ENCODE peak calls at places on chromosomes 7 and 10, in four cellular contexts. K is NCI-H460, S is GF-D8, J is stomach. E is an unnamed sample.
A peak's percentile ranks its signal among the peaks of the same experiment; 100 is the strongest.

GRCh38 chr10:35369049-35369760 is 32.9 kb downstream of the CCNY start:
- DNase-seq in K (no peak), S (peak; percentile 56), J (no peak), E (no peak)

GRCh38 chr7:13042605-13043236 is 355.3 kb downstream of the ARL4A start:
- DNase-seq in K (no peak), S (no peak), J (no peak), E (no peak)

GRCh38 chr7:105910172-105910571 is 33.8 kb upstream of the ATXN7L1 start:
- DNase-seq in K (no peak), S (no peak), J (no peak), E (no peak)

GRCh38 chr10:122290334-122290733 is 19.2 kb downstream of the BTBD16 start:
- DNase-seq in K (no peak), S (no peak), J (peak; percentile 22), E (no peak)

GRCh38 chr7:156091515-156092080 is 279.3 kb upstream of the SHH start:
- DNase-seq in K (no peak), S (no peak), J (no peak), E (no peak)

GRCh38 chr7:99218406-99219184 is 10.7 kb upstream of the KPNA7 start:
- DNase-seq in K (no peak), S (no peak), J (no peak), E (no peak)

GRCh38 chr10:44636625-44637024 is 251.7 kb upstream of the CXCL12 start:
- DNase-seq in K (no peak), S (no peak), J (no peak), E (no peak)

GRCh38 chr10:7788640-7789335 is 811 bp downstream of the ATP5F1C start:
- DNase-seq in K (no peak), S (no peak), J (no peak), E (peak; percentile 30)

GRCh38 chr7:157596471-157596870 is 259.7 kb downstream of the DNAJB6 start:
- DNase-seq in K (no peak), S (no peak), J (no peak), E (no peak)

GRCh38 chr10:4670737-4671136 is 155.3 kb upstream of the AKR1E2 start:
- DNase-seq in K (no peak), S (no peak), J (no peak), E (no peak)

GRCh38 chr7:157352506-157352905 is 15.7 kb downstream of the DNAJB6 start:
- DNase-seq in K (no peak), S (peak; percentile 45), J (no peak), E (no peak)

GRCh38 chr7:112853429-112853828 is 63.2 kb upstream of the TMEM168 start:
- DNase-seq in K (no peak), S (no peak), J (no peak), E (no peak)

GRCh38 chr10:69315610-69316312 is 37.5 kb downstream of the HK1 start:
- DNase-seq in K (no peak), S (no peak), J (no peak), E (no peak)

GRCh38 chr7:14236834-14237233 is 247.4 kb upstream of the ETV1 start:
- DNase-seq in K (no peak), S (no peak), J (no peak), E (no peak)

GRCh38 chr10:131901181-131901829 is 497 bp downstream of the PPP2R2D start:
- DNase-seq in K (peak; percentile 8), S (no peak), J (peak; percentile 63), E (peak; percentile 44)

E was measured in HAP-1.